ENCODE peak calls at places on chromosomes 3 and 15, in nine cellular contexts. Y is activated CD8-positive, alpha-beta memory T cell treated with anti-CD3 and anti-CD28 coated beads, Interleukin-2, amount 10 ng/mL, durations not matched to agents 7 days and 5 days; T is central memory CD8-positive, alpha-beta T cell; C is T-cell; M is right cardiac atrium; W is left ventricle myocardium superior; U is T-helper 17 cell; O is gastroesophageal sphincter; Z is naive thymus-derived CD4-positive, alpha-beta T cell. F is an unnamed sample.

GRCh38 chr3:172137287-172138030 is 98.1 kb downstream of the FNDC3B start:
- ATAC-seq in Y (no peak), T (no peak), C (no peak), M (peak; percentile 29), W (peak; percentile 28), U (no peak), O (peak; percentile 37), Z (no peak), F (no peak)

GRCh38 chr15:80945605-80946004 is 44.0 kb downstream of the MESD start:
- ATAC-seq in Y (no peak), T (no peak), C (no peak), M (no peak), W (no peak), U (no peak), O (no peak), Z (no peak), F (no peak)

GRCh38 chr15:35305031-35305555 is 220.0 kb upstream of the NANOGP8 start:
- ATAC-seq in Y (no peak), T (no peak), C (no peak), M (no peak), W (no peak), U (no peak), O (no peak), Z (no peak), F (no peak)

GRCh38 chr15:80403712-80404056 is 498 bp upstream of the ARNT2 start:
- ATAC-seq in Y (no peak), T (no peak), C (no peak), M (peak; percentile 46), W (peak; percentile 63), U (no peak), O (peak; percentile 60), Z (no peak), F (no peak)

GRCh38 chr3:126530171-126531050 is 6.5 kb downstream of the CHST13 start:
- ATAC-seq in Y (no peak), T (no peak), C (no peak), M (peak; percentile 64), W (peak; percentile 62), U (no peak), O (peak; percentile 59), Z (peak; percentile 69), F (no peak)

GRCh38 chr15:39580117-39580629 is 706 bp upstream of the THBS1 start:
- ATAC-seq in Y (peak; percentile 95), T (peak; percentile 85), C (peak; percentile 83), M (peak; percentile 84), W (peak; percentile 91), U (peak; percentile 94), O (peak; percentile 81), Z (peak; percentile 92), F (peak; percentile 77)

GRCh38 chr3:29268651-29269050 is 12.2 kb upstream of the RBMS3 start:
- ATAC-seq in Y (no peak), T (no peak), C (no peak), M (no peak), W (no peak), U (no peak), O (no peak), Z (no peak), F (no peak)

GRCh38 chr15:68100194-68100593 is 46.1 kb downstream of the PIAS1 start:
- ATAC-seq in Y (no peak), T (peak; percentile 58), C (no peak), M (no peak), W (no peak), U (no peak), O (no peak), Z (no peak), F (no peak)

GRCh38 chr3:129911261-129911861 is 17.9 kb upstream of the TMCC1 start:
- ATAC-seq in Y (no peak), T (no peak), C (no peak), M (peak; percentile 47), W (peak; percentile 68), U (no peak), O (peak; percentile 60), Z (peak; percentile 90), F (no peak)

GRCh38 chr15:100114100-100114499 is 227.7 kb downstream of the ADAMTS17 start:
- ATAC-seq in Y (no peak), T (no peak), C (no peak), M (peak; percentile 92), W (peak; percentile 89), U (no peak), O (peak; percentile 83), Z (no peak), F (no peak)

GRCh38 chr15:52417501-52417900 is 111.2 kb downstream of the MYO5A start:
- ATAC-seq in Y (no peak), T (no peak), C (no peak), M (no peak), W (no peak), U (no peak), O (no peak), Z (no peak), F (no peak)

GRCh38 chr15:61038387-61038786 is 190.7 kb downstream of the RORA start:
- ATAC-seq in Y (no peak), T (no peak), C (no peak), M (peak; percentile 40), W (peak; percentile 30), U (no peak), O (peak; percentile 37), Z (no peak), F (no peak)

GRCh38 chr3:20039082-20039764 is 1.0 kb upstream of the KAT2B start:
- ATAC-seq in Y (no peak), T (no peak), C (no peak), M (no peak), W (no peak), U (no peak), O (no peak), Z (no peak), F (no peak)

GRCh38 chr3:173690542-173690941 is 293.0 kb downstream of the NLGN1 start:
- ATAC-seq in Y (no peak), T (no peak), C (no peak), M (no peak), W (no peak), U (no peak), O (no peak), Z (no peak), F (no peak)

GRCh38 chr3:11680509-11680908 is 36.8 kb upstream of the VGLL4 start:
- ATAC-seq in Y (no peak), T (no peak), C (no peak), M (no peak), W (no peak), U (no peak), O (no peak), Z (no peak), F (no peak)